ENCODE peak calls at places on chromosomes 16 and 17, in ten cellular contexts. P is activated B cell treated with CpG ODN at 0.5 μM for 24 hours, W is uterus, X is Calu3, E is heart right ventricle, B is fibroblast of villous mesenchyme, M is pancreas, Y is AG04450, O is osteocyte, F is tibial nerve. R is an unnamed sample.

GRCh38 chr16:81003610-81004460 is 2.9 kb downstream of the CMC2 start:
- DNase-seq in W (no peak), M (no peak), X (no peak), B (peak; percentile 70), O (no peak), E (no peak), P (no peak), F (no peak), Y (no peak), R (no peak)

GRCh38 chr16:57658878-57659674 is 9.0 kb upstream of the ADGRG3 start:
- DNase-seq in F (no peak), W (no peak), O (no peak), Y (no peak), M (no peak), E (no peak), P (no peak), X (no peak), B (no peak), R (no peak)

GRCh38 chr17:4335185-4335584 is 31.3 kb downstream of the UBE2G1 start:
- DNase-seq in X (no peak), W (no peak), P (no peak), M (no peak), E (no peak), Y (no peak), B (no peak), F (no peak), O (no peak), R (no peak)

GRCh38 chr16:9297437-9298113 is 206.1 kb downstream of the HAPSTR1 start:
- DNase-seq in B (no peak), M (no peak), E (peak; percentile 9), O (no peak), W (peak; percentile 25), Y (no peak), F (no peak), X (peak; percentile 53), P (no peak), R (no peak)

GRCh38 chr17:7836596-7837374 is 2.8 kb downstream of the KDM6B start:
- DNase-seq in E (peak; percentile 95), X (peak; percentile 86), P (no peak), F (peak; percentile 98), O (peak; percentile 95), Y (peak; percentile 91), M (peak; percentile 99), B (peak; percentile 100), W (peak; percentile 95), R (peak; percentile 98)

GRCh38 chr17:81928497-81929252 is 1.1 kb upstream of the MAFG start:
- DNase-seq in M (no peak), F (no peak), Y (no peak), X (no peak), O (no peak), E (no peak), P (no peak), B (no peak), W (no peak), R (no peak)

GRCh38 chr16:27169511-27170071 is 33.7 kb upstream of the KDM8 start:
- DNase-seq in B (peak; percentile 85), W (no peak), F (no peak), X (peak; percentile 47), M (no peak), O (no peak), Y (peak; percentile 53), E (no peak), P (no peak), R (no peak)

GRCh38 chr16:53745753-53746258 is 41.9 kb downstream of the FTO start:
- DNase-seq in W (no peak), E (no peak), P (no peak), X (peak; percentile 43), M (no peak), Y (no peak), O (no peak), F (no peak), B (peak; percentile 45), R (no peak)

GRCh38 chr17:21399476-21400203 is 23.5 kb downstream of the KCNJ12 start:
- DNase-seq in X (no peak), P (no peak), W (no peak), Y (no peak), M (no peak), B (no peak), F (no peak), E (no peak), O (no peak), R (no peak)

GRCh38 chr17:37180371-37180770 is 195.4 kb upstream of the C17orf78 start:
- DNase-seq in F (no peak), B (no peak), M (no peak), E (no peak), P (no peak), X (no peak), W (no peak), O (no peak), Y (no peak), R (no peak)

GRCh38 chr17:49969134-49969759 is at the start of gene DLX4:
- DNase-seq in O (no peak), F (no peak), B (no peak), W (no peak), M (no peak), Y (no peak), P (no peak), E (no peak), X (no peak), R (no peak)

GRCh38 chr17:20922128-20922670 is 120.6 kb downstream of the USP22 start:
- DNase-seq in M (no peak), F (no peak), Y (no peak), W (peak; percentile 41), B (peak; percentile 72), O (no peak), E (peak; percentile 39), X (no peak), P (no peak), R (no peak)

GRCh38 chr16:88299751-88300462 is 82.9 kb upstream of the ZNF469 start:
- DNase-seq in Y (no peak), X (no peak), W (no peak), P (no peak), E (no peak), F (no peak), M (no peak), B (no peak), O (no peak), R (no peak)

DNA sequence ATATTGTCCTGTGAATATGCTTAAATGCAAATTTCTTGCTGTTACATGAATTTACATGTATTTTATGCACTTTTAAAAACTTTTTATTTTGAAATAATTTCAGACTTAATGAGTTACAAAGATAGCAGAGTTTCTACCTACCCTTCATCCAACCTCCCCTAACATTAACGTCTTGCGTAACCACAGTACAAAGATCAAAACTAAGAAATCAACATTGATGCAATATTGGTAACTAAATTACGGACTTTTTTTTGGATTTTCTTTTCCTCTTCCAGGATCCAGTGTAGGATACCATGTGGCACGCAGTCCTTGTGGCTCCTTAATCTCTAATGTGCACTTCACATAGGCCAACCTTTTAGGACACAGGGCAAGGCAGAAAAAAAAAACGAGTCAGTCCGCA is 124.9 kb downstream of the ABCC12 start:
- DNase-seq in B (no peak), F (no peak), W (no peak), E (no peak), M (no peak), X (no peak), Y (no peak), O (no peak), P (no peak), R (no peak)
- TF ChIP-seq CTCF in B (no peak), F (no peak), W (no peak), E (no peak), M (no peak), X (no peak), Y (no peak), O (no peak), P (no peak), R (no peak)

DNA sequence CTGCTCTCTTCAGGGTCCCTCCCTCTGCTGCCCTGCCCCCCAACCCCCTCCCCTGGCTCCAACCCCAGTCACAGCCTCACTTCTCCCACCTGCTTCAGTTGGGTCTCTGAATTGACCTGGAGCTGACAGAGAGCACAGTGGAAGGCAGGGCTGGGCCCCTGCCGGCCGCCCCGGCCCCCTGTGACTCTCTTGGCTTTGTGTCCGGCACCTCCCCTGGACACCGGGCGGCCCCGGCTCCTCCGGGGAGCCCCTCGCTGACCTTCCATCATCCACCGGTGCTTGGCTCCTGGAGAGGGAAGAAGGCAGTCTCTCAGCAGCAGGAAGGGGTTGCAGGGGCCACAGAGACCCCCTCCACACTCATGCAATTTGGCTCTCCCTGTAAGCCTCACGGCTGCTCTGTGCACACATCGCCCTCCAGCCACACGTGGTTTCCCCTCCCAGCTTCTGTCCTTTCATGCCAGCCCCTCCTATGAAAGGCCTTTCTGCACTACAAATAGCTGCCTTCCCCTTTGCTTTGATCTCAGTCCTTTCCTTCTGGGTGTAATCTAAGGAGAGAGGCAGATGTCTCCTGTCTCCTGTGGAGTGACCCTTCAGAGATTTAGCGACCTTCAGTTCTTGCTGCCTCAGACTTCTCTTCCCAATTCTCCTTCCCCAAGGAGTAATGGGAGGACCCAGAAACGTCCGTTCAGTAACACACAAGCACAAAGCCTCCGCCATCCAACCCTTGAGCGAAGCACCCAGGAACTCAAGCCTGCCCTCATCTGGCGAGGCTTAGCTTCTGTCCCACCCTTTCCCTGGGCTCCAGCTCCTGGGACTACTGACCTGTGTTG is 8.3 kb downstream of the NKIRAS2 start:
- DNase-seq in W (no peak), M (no peak), F (no peak), X (peak; percentile 41), Y (no peak), E (no peak), B (no peak), P (no peak), O (no peak), R (no peak)
- TF ChIP-seq CTCF in W (no peak), M (no peak), F (no peak), X (peak; percentile 40), Y (peak; percentile 25), E (peak; percentile 27), B (peak; percentile 25), P (no peak), O (peak; percentile 11), R (no peak)

DNA sequence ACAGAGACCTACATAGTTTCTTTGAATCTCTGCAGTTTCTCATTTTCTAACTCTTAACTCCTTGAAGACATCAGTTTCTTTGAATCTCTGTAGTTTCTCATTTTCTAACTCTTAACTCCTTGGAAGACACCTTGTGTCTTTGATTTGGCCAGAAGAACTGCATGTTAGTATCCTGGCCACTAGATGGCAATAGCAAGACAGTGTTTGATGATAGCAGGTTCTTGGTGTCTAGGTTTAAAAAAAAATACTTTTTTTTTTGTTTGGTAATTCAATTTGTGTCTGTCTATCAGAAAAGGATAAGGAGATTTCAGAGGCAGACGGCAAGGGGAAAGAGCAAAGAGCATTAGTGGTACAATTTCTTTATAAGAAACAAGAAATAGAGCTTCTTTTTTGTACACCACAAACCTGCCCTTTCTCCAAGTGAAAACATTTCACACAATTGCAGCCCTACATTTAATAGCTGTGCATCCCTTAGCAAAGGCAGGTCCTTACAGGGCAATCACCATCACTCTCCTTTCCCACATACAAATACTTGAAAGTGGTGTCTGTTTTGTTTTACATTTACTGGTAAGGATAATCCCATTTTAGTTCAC is 1324.9 kb upstream of the CDH8 start:
- DNase-seq in P (no peak), X (peak; percentile 23), Y (peak; percentile 20), B (peak; percentile 64), O (no peak), F (peak; percentile 27), E (no peak), M (no peak), W (no peak), R (no peak)
- TF ChIP-seq CTCF in P (no peak), X (peak; percentile 72), Y (peak; percentile 91), B (peak; percentile 84), O (peak; percentile 85), F (peak; percentile 75), E (peak; percentile 72), M (peak; percentile 73), W (peak; percentile 61), R (no peak)

DNA sequence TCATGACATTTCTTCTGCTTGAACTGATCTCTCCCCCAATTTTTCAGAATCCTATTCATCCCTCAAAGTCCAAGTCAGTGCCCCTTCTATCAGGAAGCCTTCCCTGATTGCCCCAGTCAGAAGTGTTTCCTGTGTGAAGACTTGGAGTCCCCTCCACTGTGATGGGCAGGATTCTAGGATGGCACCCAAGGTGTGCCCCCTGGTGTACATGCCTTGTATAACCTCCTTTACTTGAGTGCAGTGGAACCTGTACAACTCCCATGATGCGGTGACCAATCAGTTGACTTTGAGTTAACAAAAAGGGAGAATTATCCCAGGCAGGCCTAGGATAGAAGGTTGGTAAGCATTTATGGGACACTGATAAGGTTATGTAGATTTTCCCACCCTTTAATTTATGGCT is 23.4 kb downstream of the MYH13 start:
- DNase-seq in B (no peak), F (no peak), E (no peak), O (no peak), Y (no peak), M (no peak), X (no peak), W (no peak), P (no peak), R (no peak)
- TF ChIP-seq CTCF in B (peak; percentile 27), F (no peak), E (peak; percentile 25), O (no peak), Y (no peak), M (no peak), X (no peak), W (no peak), P (no peak), R (no peak)

R was measured in omental fat pad.